ENCODE peak calls at places on chromosomes 5 and 9, in seven cellular contexts. J, P, L, C, R, K and Z are unnamed samples.

GRCh38 chr5:177509991-177510566 is 453 bp upstream of the DOK3 start:
- DNase-seq in J (no peak), P (no peak), L (no peak), C (no peak), R (no peak), K (no peak), Z (no peak)

GRCh38 chr5:154476343-154477213 is 1.4 kb downstream of the HAND1 start:
- DNase-seq in J (no peak), P (no peak), L (no peak), C (no peak), R (no peak), K (peak), Z (no peak)

GRCh38 chr5:132090107-132090506 is 16.5 kb downstream of the CSF2 start:
- DNase-seq in J (no peak), P (no peak), L (no peak), C (no peak), R (no peak), K (peak), Z (no peak)

GRCh38 chr5:131589510-131590348 is 45.3 kb downstream of the RAPGEF6 start:
- DNase-seq in J (peak), P (no peak), L (peak), C (peak), R (no peak), K (no peak), Z (no peak)

GRCh38 chr9:14251146-14252071 is 62.5 kb downstream of the NFIB start:
- DNase-seq in J (peak), P (peak), L (peak), C (peak), R (peak), K (peak), Z (peak)

GRCh38 chr5:132142459-132142858 is 68.9 kb downstream of the CSF2 start:
- DNase-seq in J (no peak), P (no peak), L (no peak), C (no peak), R (no peak), K (no peak), Z (no peak)

GRCh38 chr9:13020141-13020540 is 245.3 kb downstream of the LURAP1L start:
- DNase-seq in J (no peak), P (no peak), L (no peak), C (no peak), R (no peak), K (no peak), Z (no peak)

GRCh38 chr5:26482076-26482816 is 556.1 kb downstream of the CDH9 start:
- DNase-seq in J (no peak), P (no peak), L (no peak), C (no peak), R (no peak), K (no peak), Z (no peak)

GRCh38 chr9:128103589-128103962 is 24.0 kb downstream of the PTGES2 start:
- DNase-seq in J (no peak), P (no peak), L (no peak), C (no peak), R (peak), K (no peak), Z (no peak)

GRCh38 chr5:65672787-65673186 is 48.0 kb downstream of the SHLD3 start:
- DNase-seq in J (no peak), P (no peak), L (no peak), C (no peak), R (no peak), K (no peak), Z (no peak)

GRCh38 chr9:85959955-85960354 is 19.0 kb downstream of the NAA35 start:
- DNase-seq in J (no peak), P (no peak), L (no peak), C (no peak), R (no peak), K (no peak), Z (no peak)

GRCh38 chr9:19464764-19465570 is 56.2 kb downstream of the ACER2 start:
- DNase-seq in J (no peak), P (peak), L (peak), C (peak), R (peak), K (peak), Z (peak)

GRCh38 chr9:29548436-29548835 is 1975.2 kb upstream of the C9orf72 start:
- DNase-seq in J (no peak), P (peak), L (no peak), C (no peak), R (no peak), K (no peak), Z (no peak)

GRCh38 chr9:71210326-71210725 is 88.9 kb upstream of the TRPM3 start:
- DNase-seq in J (no peak), P (no peak), L (no peak), C (no peak), R (no peak), K (no peak), Z (no peak)

GRCh38 chr5:63398346-63398745 is 563.9 kb downstream of the HTR1A start:
- DNase-seq in J (no peak), P (no peak), L (no peak), C (no peak), R (no peak), K (no peak), Z (no peak)

GRCh38 chr5:16626696-16627264 is 10.0 kb upstream of the RETREG1 start:
- DNase-seq in J (peak), P (no peak), L (no peak), C (no peak), R (no peak), K (no peak), Z (no peak)

GRCh38 chr9:37806271-37806670 is 5.7 kb downstream of the DCAF10 start:
- DNase-seq in J (no peak), P (no peak), L (no peak), C (no peak), R (no peak), K (no peak), Z (no peak)

GRCh38 chr5:61866930-61867329 is 439.1 kb upstream of the KIF2A start:
- DNase-seq in J (peak), P (no peak), L (peak), C (no peak), R (no peak), K (no peak), Z (no peak)

GRCh38 chr5:127517480-127518318 is at the start of gene PRRC1:
- DNase-seq in J (peak), P (peak), L (peak), C (peak), R (peak), K (peak), Z (peak)
- TF ChIP-seq POLR2A in J (peak), P (peak), L (peak), C (peak), R (peak), K (no peak), Z (peak)

DNA sequence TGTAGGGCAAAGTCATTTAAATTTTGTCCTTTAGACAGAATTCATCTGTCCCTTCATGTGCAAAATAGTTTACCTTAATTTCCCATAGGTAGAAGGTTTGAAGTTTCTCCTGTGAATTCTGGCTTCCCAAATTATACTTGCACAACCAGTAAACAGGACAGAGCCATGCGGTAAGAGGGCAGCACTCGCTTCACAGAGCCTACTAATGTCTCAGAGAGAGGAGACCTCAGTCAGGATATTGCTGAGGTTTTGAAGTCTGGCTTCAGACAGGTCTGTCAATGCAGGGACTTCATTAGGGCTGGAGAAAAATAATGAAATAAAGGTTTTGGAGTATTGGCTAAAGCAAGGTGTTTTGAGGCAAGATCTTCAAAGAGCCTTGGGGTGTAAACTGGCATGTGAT is 91.4 kb downstream of the ANXA1 start:
- DNase-seq in J (no peak), P (no peak), L (no peak), C (no peak), R (no peak), K (no peak), Z (no peak)
- TF ChIP-seq CTCF in J (no peak), P (no peak), L (no peak), C (no peak), R (no peak), K (no peak), Z (no peak)

DNA sequence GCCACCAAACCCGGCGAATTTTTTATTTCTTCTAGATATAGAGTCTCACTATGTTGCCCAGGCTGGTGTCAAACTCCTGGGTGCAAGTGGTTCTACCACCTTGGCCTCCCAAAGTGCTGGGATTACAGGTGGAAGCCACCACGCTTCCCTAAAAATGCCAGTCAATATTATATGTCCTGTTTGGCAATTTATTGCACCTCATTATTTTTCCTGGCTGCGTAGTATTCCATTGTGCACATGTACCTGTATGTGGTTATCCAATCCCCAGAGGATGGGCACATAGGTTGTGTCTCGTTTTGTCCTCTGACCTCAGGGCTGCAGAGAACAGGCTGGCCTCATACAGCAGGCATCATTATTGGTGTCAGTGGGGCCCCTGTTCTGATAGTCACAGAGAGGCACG is 181.7 kb downstream of the C9orf50 start:
- DNase-seq in J (no peak), P (no peak), L (no peak), C (no peak), R (no peak), K (no peak), Z (no peak)
- H3K4me3 ChIP-seq in J (no peak), P (no peak), L (no peak), C (no peak), R (no peak), K (no peak), Z (no peak)

GRCh38 chr5:36876965-36877666 is 547 bp downstream of the NIPBL start:
- DNase-seq in J (no peak), P (peak), L (peak), C (peak), R (peak), K (peak), Z (peak)

GRCh38 chr5:36875789-36876388 is 680 bp upstream of the NIPBL start:
- DNase-seq in J (peak), P (peak), L (peak), C (peak), R (peak), K (peak), Z (peak)

GRCh38 chr5:36875051-36875788 is 1.3 kb upstream of the NIPBL start:
- DNase-seq in J (no peak), P (peak), L (no peak), C (peak), R (peak), K (peak), Z (peak)

GRCh38 chr5:36877667-36878420 is 1.3 kb downstream of the NIPBL start:
- DNase-seq in J (no peak), P (no peak), L (peak), C (no peak), R (no peak), K (no peak), Z (no peak)

DNA sequence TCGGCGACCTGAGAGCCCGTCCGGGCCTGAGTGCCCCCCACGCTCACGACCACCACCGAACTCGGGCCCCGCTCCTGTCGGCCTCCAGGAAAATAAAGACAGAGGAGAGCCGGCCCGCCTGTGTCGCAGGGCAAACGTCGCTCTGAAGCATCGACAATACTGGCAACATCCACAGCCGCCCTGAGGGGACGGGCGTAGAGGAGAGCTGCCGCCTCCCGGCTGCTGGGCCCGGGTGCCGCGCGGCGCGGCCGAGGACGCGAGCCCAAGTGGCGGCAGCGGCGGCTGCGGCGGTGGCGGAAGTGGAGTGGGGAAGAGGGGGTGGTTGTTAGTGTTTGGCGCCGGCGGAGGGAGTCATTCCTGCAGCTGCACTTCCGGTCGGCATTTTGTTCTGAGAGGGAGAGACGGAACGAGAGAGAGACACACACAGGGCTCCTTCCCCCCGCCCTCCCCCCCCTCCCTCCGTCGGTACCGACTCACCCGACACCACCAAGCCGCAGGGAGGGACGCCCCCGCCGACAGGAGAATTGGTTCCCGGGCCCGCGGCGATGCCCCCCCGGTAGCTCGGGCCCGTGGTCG is at the start of gene NIPBL:
- DNase-seq in J (peak), P (peak), L (peak), C (peak), R (peak), K (peak), Z (peak)
- TF ChIP-seq POLR2A in J (peak), P (peak), L (peak), C (peak), R (peak), K (no peak), Z (peak)

GRCh38 chr9:33344145-33344544 is 53.8 kb downstream of the NFX1 start:
- DNase-seq in J (no peak), P (no peak), L (no peak), C (no peak), R (no peak), K (no peak), Z (no peak)
- TF ChIP-seq CTCF in J (no peak), P (no peak), L (peak), C (no peak), R (no peak), K (no peak), Z (no peak)

DNA sequence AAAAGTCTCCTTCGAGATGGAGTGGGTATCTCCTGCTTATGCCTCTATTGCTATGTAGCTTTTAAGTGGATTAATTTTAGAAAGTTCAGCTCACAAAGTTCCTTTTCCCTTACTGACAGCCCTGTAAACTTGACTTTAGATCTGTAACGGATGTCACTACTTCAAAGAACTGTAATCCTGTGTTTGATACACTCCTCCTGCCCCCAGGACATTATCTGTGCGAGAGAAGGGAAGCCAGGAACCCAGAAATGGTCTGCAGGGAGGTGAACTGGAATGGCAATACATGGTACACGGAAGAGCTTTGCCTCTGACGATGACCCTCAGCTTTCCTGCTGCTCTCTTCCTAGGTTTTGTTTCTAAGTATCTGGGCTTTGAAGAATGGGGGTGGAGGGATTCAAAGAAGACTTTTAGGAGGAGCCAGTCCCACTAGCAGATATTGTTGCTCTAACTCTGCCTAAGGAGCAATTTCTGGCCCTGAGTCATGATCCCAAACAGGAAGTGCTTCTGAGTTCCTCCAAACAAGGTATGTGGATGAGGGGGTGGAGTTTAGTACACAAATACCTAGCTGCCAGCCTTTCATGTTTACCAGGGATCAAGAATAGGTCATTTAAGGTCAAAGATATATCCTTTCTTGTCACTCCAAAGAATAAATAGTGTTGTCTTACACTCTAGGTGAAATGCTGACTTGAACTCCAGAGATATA is 43.4 kb upstream of the TMC1 start:
- DNase-seq in J (no peak), P (no peak), L (peak), C (peak), R (peak), K (no peak), Z (peak)
- H3K4me3 ChIP-seq in J (no peak), P (no peak), L (no peak), C (no peak), R (no peak), K (no peak), Z (no peak)

GRCh38 chr5:173613433-173614144 is 2.9 kb downstream of the BOD1 start:
- DNase-seq in J (no peak), P (no peak), L (no peak), C (no peak), R (no peak), K (no peak), Z (no peak)

GRCh38 chr5:173618927-173619519 is 2.6 kb upstream of the BOD1 start:
- DNase-seq in J (peak), P (peak), L (peak), C (peak), R (peak), K (no peak), Z (peak)

GRCh38 chr5:173614591-173614990 is 1.9 kb downstream of the BOD1 start:
- DNase-seq in J (no peak), P (no peak), L (no peak), C (no peak), R (peak), K (no peak), Z (no peak)

GRCh38 chr5:173616577-173617118 is at the start of gene BOD1:
- DNase-seq in J (peak), P (peak), L (peak), C (peak), R (peak), K (peak), Z (peak)

DNA sequence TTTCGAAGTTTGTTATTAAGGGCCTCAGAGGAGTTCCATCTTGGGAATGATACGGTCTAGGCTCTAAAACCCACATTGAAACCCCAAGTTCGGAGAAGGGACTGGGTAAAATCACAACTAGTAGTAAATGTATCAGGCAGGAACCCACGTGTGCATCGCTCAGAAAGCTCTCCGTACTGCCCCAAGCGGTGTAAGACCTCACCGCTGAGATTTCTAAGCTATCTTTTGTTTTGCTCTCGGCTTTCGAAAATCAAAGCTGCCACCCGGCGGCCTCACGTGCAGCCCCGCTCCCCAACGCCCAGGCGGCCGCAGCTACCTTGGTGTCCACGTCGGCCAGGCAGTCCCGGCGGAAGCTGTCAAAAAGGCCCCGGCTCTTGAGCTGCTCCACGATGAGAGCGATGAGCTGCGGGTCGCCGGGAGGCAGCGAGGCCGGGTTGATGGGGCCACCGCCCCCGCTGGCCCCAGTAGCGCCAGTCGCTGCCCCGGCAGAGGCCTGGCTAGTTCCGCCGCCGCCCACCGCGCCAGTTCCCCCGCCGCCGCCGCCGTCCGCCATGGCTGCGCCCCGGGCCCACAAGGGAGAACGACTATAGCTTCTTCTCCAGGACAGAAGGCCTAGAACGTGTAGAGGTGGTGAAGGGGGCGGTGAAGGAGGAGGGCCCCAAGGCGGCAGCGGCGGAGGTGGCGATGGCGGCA is 420 bp downstream of the BOD1 start:
- DNase-seq in J (peak), P (peak), L (peak), C (peak), R (peak), K (peak), Z (peak)
- TF ChIP-seq POLR2A in J (peak), P (no peak), L (no peak), C (no peak), R (peak), K (no peak), Z (peak)